ENCODE peak calls at places on chromosomes 4 and X, in ten cellular contexts. Z is HFF-Myc, H is sigmoid colon, A is breast epithelium, F is cardiac muscle cell, E is ovary, K is nephron progenitor cell, I is endothelial cell of umbilical vein, O is choroid plexus epithelial cell, M is Calu3. R is an unnamed sample.

GRCh38 chrX:138794285-138794684 is 82.8 kb upstream of the FGF13 start:
- DNase-seq in Z (no peak), K (no peak), M (no peak), I (no peak), H (no peak), O (no peak), E (no peak), A (no peak), F (no peak), R (no peak)

GRCh38 chrX:29941292-29941691 is 274.1 kb upstream of the MAGEB2 start:
- DNase-seq in A (no peak), K (no peak), F (peak; percentile 60), E (no peak), H (no peak), Z (no peak), M (peak; percentile 4), I (peak; percentile 79), O (peak; percentile 40), R (no peak)

GRCh38 chrX:13597928-13598327 is 28.5 kb downstream of the EGFL6 start:
- DNase-seq in F (peak; percentile 53), E (no peak), I (no peak), K (no peak), A (no peak), M (no peak), H (no peak), Z (no peak), O (no peak), R (peak; percentile 57)

GRCh38 chrX:16278927-16279326 is 111.6 kb downstream of the MAGEB17 start:
- DNase-seq in H (no peak), K (no peak), M (no peak), I (no peak), E (no peak), F (no peak), A (no peak), Z (no peak), O (no peak), R (no peak)

GRCh38 chr4:174198396-174199179 is 84.9 kb downstream of the FBXO8 start:
- DNase-seq in A (no peak), K (no peak), O (peak; percentile 63), I (peak; percentile 56), Z (peak; percentile 27), H (peak; percentile 87), E (no peak), F (peak; percentile 84), M (no peak), R (peak; percentile 30)

GRCh38 chrX:48890934-48891401 is 6.6 kb downstream of the TIMM17B start:
- DNase-seq in A (no peak), M (no peak), E (peak; percentile 34), Z (no peak), K (peak; percentile 23), I (no peak), O (no peak), H (no peak), F (no peak), R (no peak)

GRCh38 chr4:15792974-15793373 is 14.8 kb downstream of the CD38 start:
- DNase-seq in E (no peak), H (no peak), K (no peak), M (no peak), I (no peak), F (no peak), Z (no peak), A (no peak), O (no peak), R (no peak)

GRCh38 chr4:184331155-184331995 is 113.7 kb upstream of the ENPP6 start:
- DNase-seq in F (no peak), I (no peak), O (peak; percentile 46), K (no peak), Z (no peak), M (no peak), H (no peak), E (no peak), A (peak; percentile 78), R (no peak)

GRCh38 chrX:98371994-98372393 is 1488.3 kb downstream of the RPA4 start:
- DNase-seq in I (no peak), E (no peak), O (no peak), H (no peak), A (no peak), Z (no peak), K (no peak), M (no peak), F (no peak), R (no peak)

GRCh38 chr4:83589283-83589682 is 53.4 kb downstream of the GPAT3 start:
- DNase-seq in F (no peak), E (no peak), K (no peak), A (no peak), I (no peak), M (no peak), O (no peak), H (no peak), Z (no peak), R (no peak)

GRCh38 chr4:98092833-98093439 is 50.3 kb downstream of the STPG2 start:
- DNase-seq in E (no peak), I (peak; percentile 43), H (no peak), K (no peak), Z (peak; percentile 3), A (no peak), O (peak; percentile 53), M (peak; percentile 8), F (peak; percentile 32), R (no peak)

GRCh38 chr4:2105559-2105958 is 46.4 kb downstream of the NAT8L start:
- DNase-seq in K (no peak), I (no peak), H (no peak), Z (peak; percentile 14), M (no peak), O (peak; percentile 4), A (no peak), F (peak; percentile 10), E (no peak), R (no peak)

GRCh38 chrX:132948648-132949260 is 9.7 kb downstream of the HS6ST2 start:
- DNase-seq in H (no peak), E (no peak), Z (no peak), F (no peak), I (no peak), M (peak; percentile 22), A (no peak), K (peak; percentile 24), O (no peak), R (no peak)
- TF ChIP-seq CTCF in H (no peak), E (no peak), Z (peak; percentile 11), F (peak; percentile 11), I (peak; percentile 29), M (peak; percentile 50), A (no peak), K (peak; percentile 44), O (peak; percentile 31), R (no peak)

DNA sequence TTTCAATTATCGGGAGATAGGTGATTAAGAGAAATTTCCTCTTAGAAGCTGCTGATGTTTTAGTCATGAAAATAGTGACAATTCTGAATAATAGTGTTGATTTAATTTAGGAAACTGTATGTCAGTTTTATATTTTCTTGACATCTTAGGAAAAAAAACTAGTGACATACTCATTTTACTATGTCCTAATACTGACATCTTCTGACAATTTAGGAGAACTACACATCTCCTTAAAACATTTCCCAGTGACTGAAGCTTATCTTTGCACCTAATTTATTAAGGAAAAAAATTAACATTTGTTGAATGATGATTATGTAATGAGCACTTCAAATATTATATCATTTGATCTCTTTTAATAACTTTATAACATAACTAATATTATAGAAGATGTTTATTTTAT is 42.0 kb upstream of the RBMXL3 start:
- DNase-seq in E (no peak), O (peak; percentile 36), I (peak; percentile 21), A (no peak), K (no peak), H (no peak), M (no peak), F (peak; percentile 28), Z (no peak), R (no peak)
- TF ChIP-seq CTCF in E (peak; percentile 15), O (peak; percentile 41), I (peak; percentile 9), A (no peak), K (peak; percentile 67), H (no peak), M (peak; percentile 34), F (peak; percentile 35), Z (no peak), R (peak; percentile 43)

DNA sequence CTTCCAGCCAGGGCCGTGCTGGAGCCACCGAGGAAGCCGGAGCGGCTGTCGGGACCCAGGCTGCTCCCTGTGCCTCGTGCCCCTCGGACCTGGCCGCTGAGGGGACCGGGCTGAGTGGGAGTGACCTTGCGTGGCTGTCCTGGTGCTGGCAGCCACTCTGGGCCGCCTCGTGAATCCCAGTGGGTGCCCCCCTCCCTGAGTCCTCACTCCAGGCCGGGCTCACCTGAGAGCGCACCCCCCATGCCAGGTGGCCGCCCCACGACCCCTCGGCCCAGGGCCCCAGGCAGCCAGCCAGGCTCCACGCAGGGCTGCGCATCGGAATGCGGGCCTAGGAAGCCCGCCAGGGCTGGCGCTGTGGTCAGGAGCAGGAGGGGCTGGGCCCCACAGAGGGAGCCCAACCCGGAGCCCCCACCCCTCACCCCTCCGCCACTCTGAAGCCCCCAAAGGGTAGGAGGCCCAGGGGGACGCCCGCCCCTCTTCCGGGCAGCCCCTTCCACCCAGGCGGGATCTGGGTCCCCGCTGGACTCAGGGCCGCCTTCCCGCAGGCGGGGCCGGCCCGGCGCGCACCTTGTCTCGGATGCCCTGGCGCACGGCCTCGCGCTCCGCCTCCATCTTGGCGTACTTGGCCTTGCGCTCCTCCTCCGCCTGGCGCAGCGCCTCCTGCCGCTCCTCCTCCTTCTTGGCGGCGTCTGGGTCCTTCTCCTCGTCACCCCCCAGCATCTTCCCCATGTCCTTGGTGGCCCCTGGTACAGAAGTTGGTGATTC is 33.9 kb downstream of the CPLX1 start:
- DNase-seq in K (peak; percentile 49), M (no peak), O (no peak), H (no peak), F (peak; percentile 53), Z (no peak), E (peak; percentile 71), I (no peak), A (peak; percentile 83), R (no peak)
- TF ChIP-seq CTCF in K (no peak), M (no peak), O (no peak), H (no peak), F (peak; percentile 18), Z (peak; percentile 11), E (no peak), I (peak; percentile 14), A (no peak), R (no peak)

GRCh38 chrX:137353404-137353803 is 212.5 kb upstream of the ZIC3 start:
- DNase-seq in H (no peak), I (no peak), Z (no peak), E (no peak), O (no peak), F (no peak), A (no peak), M (no peak), K (no peak), R (no peak)

GRCh38 chrX:137354851-137355250 is 211.1 kb upstream of the ZIC3 start:
- DNase-seq in K (no peak), H (no peak), E (no peak), M (no peak), O (no peak), Z (no peak), I (no peak), F (no peak), A (no peak), R (no peak)

DNA sequence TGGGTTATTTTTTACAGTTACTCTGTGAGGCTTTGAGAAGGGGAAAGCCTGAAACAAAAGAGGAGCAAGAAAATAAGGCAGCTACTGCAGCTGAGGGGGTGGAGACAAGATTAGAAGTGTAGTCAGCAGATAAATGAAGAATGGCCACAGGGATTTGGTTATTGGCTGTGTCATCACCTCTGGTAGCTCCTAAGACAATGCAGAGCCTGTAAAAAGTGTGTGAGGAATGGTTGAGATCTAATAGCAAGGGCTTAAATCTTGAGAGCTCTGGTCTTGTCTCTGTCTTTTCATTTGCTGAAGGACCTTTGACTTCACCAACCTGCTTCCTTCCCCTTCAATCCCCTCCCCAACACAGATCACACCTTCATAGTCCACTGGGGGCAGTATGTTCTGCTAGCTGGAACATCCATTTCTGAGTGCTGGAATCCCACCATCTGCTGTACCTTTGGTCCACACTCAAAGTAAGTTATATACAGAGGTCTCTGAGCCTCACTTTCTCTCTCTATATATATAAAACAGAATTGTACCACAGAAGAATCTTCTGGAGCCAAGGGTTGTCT is 213.7 kb upstream of the ZIC3 start:
- DNase-seq in H (no peak), A (no peak), E (no peak), F (no peak), I (no peak), K (no peak), M (no peak), O (no peak), Z (no peak), R (no peak)
- TF ChIP-seq CTCF in H (no peak), A (no peak), E (no peak), F (no peak), I (no peak), K (no peak), M (no peak), O (no peak), Z (no peak), R (no peak)

R was measured in AG09319.